ENCODE peak calls at places on chromosome 4, in five cellular contexts. One of them, this sample, is unnamed.

GRCh38 chr4:2961411-2962098 is 1.7 kb downstream of the NOP14 start:
- DNase-seq in transverse colon: no peak
- DNase-seq in left lung: no peak
- DNase-seq in AG04450: no peak
- DNase-seq in tibial artery: no peak
- DNase-seq in this sample: no peak

GRCh38 chr4:85210353-85210752 is 243.9 kb upstream of the WDFY3 start:
- DNase-seq in transverse colon: no peak
- DNase-seq in left lung: no peak
- DNase-seq in AG04450: no peak
- DNase-seq in tibial artery: no peak
- DNase-seq in this sample: no peak

GRCh38 chr4:82704156-82704555 is 94.4 kb downstream of the SCD5 start:
- DNase-seq in transverse colon: no peak
- DNase-seq in left lung: no peak
- DNase-seq in AG04450: no peak
- DNase-seq in tibial artery: no peak
- DNase-seq in this sample: no peak

GRCh38 chr4:80183196-80184052 is 13.9 kb upstream of the PRDM8 start:
- DNase-seq in transverse colon: peak
- DNase-seq in left lung: no peak
- DNase-seq in AG04450: no peak
- DNase-seq in tibial artery: no peak
- DNase-seq in this sample: no peak

GRCh38 chr4:80790152-80790551 is 240.4 kb upstream of the BMP3 start:
- DNase-seq in transverse colon: no peak
- DNase-seq in left lung: no peak
- DNase-seq in AG04450: no peak
- DNase-seq in tibial artery: no peak
- DNase-seq in this sample: no peak

GRCh38 chr4:55378617-55379467 is 16.9 kb upstream of the TMEM165 start:
- DNase-seq in transverse colon: peak
- DNase-seq in left lung: no peak
- DNase-seq in AG04450: no peak
- DNase-seq in tibial artery: no peak
- DNase-seq in this sample: no peak

GRCh38 chr4:155094421-155094820 is 114.0 kb upstream of the NPY2R start:
- DNase-seq in transverse colon: no peak
- DNase-seq in left lung: no peak
- DNase-seq in AG04450: no peak
- DNase-seq in tibial artery: no peak
- DNase-seq in this sample: no peak

GRCh38 chr4:177051473-177052060 is 258.1 kb upstream of the NEIL3 start:
- DNase-seq in transverse colon: peak
- DNase-seq in left lung: no peak
- DNase-seq in AG04450: no peak
- DNase-seq in tibial artery: no peak
- DNase-seq in this sample: no peak

GRCh38 chr4:165828928-165829327 is 44.1 kb upstream of the TLL1 start:
- DNase-seq in transverse colon: no peak
- DNase-seq in left lung: no peak
- DNase-seq in AG04450: no peak
- DNase-seq in tibial artery: no peak
- DNase-seq in this sample: no peak

GRCh38 chr4:47510506-47511143 is 25.6 kb downstream of the ATP10D start:
- DNase-seq in transverse colon: no peak
- DNase-seq in left lung: no peak
- DNase-seq in AG04450: no peak
- DNase-seq in tibial artery: no peak
- DNase-seq in this sample: no peak

GRCh38 chr4:186265683-186266648 is at the start of gene F11:
- DNase-seq in transverse colon: no peak
- DNase-seq in left lung: no peak
- DNase-seq in AG04450: no peak
- DNase-seq in tibial artery: no peak
- DNase-seq in this sample: no peak

GRCh38 chr4:15809058-15809457 is 30.9 kb downstream of the CD38 start:
- DNase-seq in transverse colon: no peak
- DNase-seq in left lung: no peak
- DNase-seq in AG04450: no peak
- DNase-seq in tibial artery: no peak
- DNase-seq in this sample: no peak

GRCh38 chr4:2417196-2417764 is 1.2 kb downstream of the ZFYVE28 start:
- DNase-seq in transverse colon: no peak
- DNase-seq in left lung: peak
- DNase-seq in AG04450: no peak
- DNase-seq in tibial artery: no peak
- DNase-seq in this sample: peak

GRCh38 chr4:6802626-6803025 is 20.1 kb downstream of the KIAA0232 start:
- DNase-seq in transverse colon: no peak
- DNase-seq in left lung: no peak
- DNase-seq in AG04450: no peak
- DNase-seq in tibial artery: no peak
- DNase-seq in this sample: no peak

GRCh38 chr4:138259801-138260200 is 17.7 kb upstream of the SLC7A11 start:
- DNase-seq in transverse colon: no peak
- DNase-seq in left lung: no peak
- DNase-seq in AG04450: no peak
- DNase-seq in tibial artery: no peak
- DNase-seq in this sample: no peak

GRCh38 chr4:186161138-186161537 is 30.2 kb upstream of the CYP4V2 start:
- DNase-seq in transverse colon: peak
- DNase-seq in left lung: no peak
- DNase-seq in AG04450: no peak
- DNase-seq in tibial artery: no peak
- DNase-seq in this sample: no peak

GRCh38 chr4:165190591-165191212 is 16.7 kb upstream of the KLHL2 start:
- DNase-seq in transverse colon: no peak
- DNase-seq in left lung: no peak
- DNase-seq in AG04450: no peak
- DNase-seq in tibial artery: no peak
- DNase-seq in this sample: no peak

GRCh38 chr4:113050361-113050760 is 908 bp downstream of the ANK2 start:
- DNase-seq in transverse colon: no peak
- DNase-seq in left lung: no peak
- DNase-seq in AG04450: no peak
- DNase-seq in tibial artery: no peak
- DNase-seq in this sample: no peak

GRCh38 chr4:41874398-41874797 is 60.8 kb upstream of the TMEM33 start:
- DNase-seq in transverse colon: no peak
- DNase-seq in left lung: peak
- DNase-seq in AG04450: no peak
- DNase-seq in tibial artery: no peak
- DNase-seq in this sample: no peak

GRCh38 chr4:123495530-123495929 is 98.9 kb downstream of the SPRY1 start:
- DNase-seq in transverse colon: no peak
- DNase-seq in left lung: no peak
- DNase-seq in AG04450: no peak
- DNase-seq in tibial artery: no peak
- DNase-seq in this sample: no peak

GRCh38 chr4:80189956-80190671 is 7.2 kb upstream of the PRDM8 start:
- DNase-seq in transverse colon: no peak
- DNase-seq in left lung: peak
- DNase-seq in AG04450: no peak
- DNase-seq in tibial artery: no peak
- DNase-seq in this sample: no peak

GRCh38 chr4:8281519-8282133 is 12.1 kb downstream of the HTRA3 start:
- DNase-seq in transverse colon: peak
- DNase-seq in left lung: peak
- DNase-seq in AG04450: peak
- DNase-seq in tibial artery: peak
- DNase-seq in this sample: no peak

GRCh38 chr4:128220286-128221235 is 67.1 kb downstream of the PGRMC2 start:
- DNase-seq in transverse colon: no peak
- DNase-seq in left lung: no peak
- DNase-seq in AG04450: peak
- DNase-seq in tibial artery: no peak
- DNase-seq in this sample: no peak

GRCh38 chr4:13700196-13701140 is 72.9 kb upstream of the BOD1L1 start:
- DNase-seq in transverse colon: no peak
- DNase-seq in left lung: no peak
- DNase-seq in AG04450: peak
- DNase-seq in tibial artery: no peak
- DNase-seq in this sample: no peak

GRCh38 chr4:86741841-86742240 is 107.3 kb downstream of the SLC10A6 start:
- DNase-seq in transverse colon: no peak
- DNase-seq in left lung: no peak
- DNase-seq in AG04450: no peak
- DNase-seq in tibial artery: no peak
- DNase-seq in this sample: no peak

GRCh38 chr4:138510053-138510452 is 267.9 kb upstream of the SLC7A11 start:
- DNase-seq in transverse colon: no peak
- DNase-seq in left lung: no peak
- DNase-seq in AG04450: no peak
- DNase-seq in tibial artery: no peak
- DNase-seq in this sample: no peak

GRCh38 chr4:77395481-77395880 is 210.1 kb upstream of the CXCL13 start:
- DNase-seq in transverse colon: no peak
- DNase-seq in left lung: no peak
- DNase-seq in AG04450: no peak
- DNase-seq in tibial artery: no peak
- DNase-seq in this sample: no peak

GRCh38 chr4:183721207-183722081 is 62.4 kb downstream of the TRAPPC11 start:
- DNase-seq in transverse colon: peak
- DNase-seq in left lung: peak
- DNase-seq in AG04450: no peak
- DNase-seq in tibial artery: no peak
- DNase-seq in this sample: no peak
- TF ChIP-seq CTCF in transverse colon: peak
- TF ChIP-seq CTCF in left lung: peak
- TF ChIP-seq CTCF in AG04450: peak
- TF ChIP-seq CTCF in tibial artery: no peak
- TF ChIP-seq CTCF in this sample: no peak

GRCh38 chr4:98672583-98673281 is 14.3 kb upstream of the TSPAN5 start:
- DNase-seq in transverse colon: no peak
- DNase-seq in left lung: no peak
- DNase-seq in AG04450: no peak
- DNase-seq in tibial artery: no peak
- DNase-seq in this sample: no peak
- TF ChIP-seq CTCF in transverse colon: no peak
- TF ChIP-seq CTCF in left lung: no peak
- TF ChIP-seq CTCF in AG04450: peak
- TF ChIP-seq CTCF in tibial artery: no peak
- TF ChIP-seq CTCF in this sample: no peak

GRCh38 chr4:173585876-173586572 is 56.0 kb upstream of the HAND2 start:
- DNase-seq in transverse colon: no peak
- DNase-seq in left lung: no peak
- DNase-seq in AG04450: no peak
- DNase-seq in tibial artery: no peak
- DNase-seq in this sample: no peak

GRCh38 chr4:173590697-173591096 is 60.7 kb upstream of the HAND2 start:
- DNase-seq in transverse colon: no peak
- DNase-seq in left lung: no peak
- DNase-seq in AG04450: no peak
- DNase-seq in tibial artery: peak
- DNase-seq in this sample: no peak

GRCh38 chr4:173591760-173592159 is 61.7 kb upstream of the HAND2 start:
- DNase-seq in transverse colon: no peak
- DNase-seq in left lung: no peak
- DNase-seq in AG04450: no peak
- DNase-seq in tibial artery: no peak
- DNase-seq in this sample: no peak
- TF ChIP-seq CTCF in transverse colon: no peak
- TF ChIP-seq CTCF in left lung: no peak
- TF ChIP-seq CTCF in AG04450: no peak
- TF ChIP-seq CTCF in tibial artery: no peak
- TF ChIP-seq CTCF in this sample: no peak

GRCh38 chr4:4379540-4380087 is 7.3 kb upstream of the NSG1 start:
- DNase-seq in transverse colon: no peak
- DNase-seq in left lung: no peak
- DNase-seq in AG04450: no peak
- DNase-seq in tibial artery: no peak
- DNase-seq in this sample: no peak
- TF ChIP-seq CTCF in transverse colon: no peak
- TF ChIP-seq CTCF in left lung: no peak
- TF ChIP-seq CTCF in AG04450: no peak
- TF ChIP-seq CTCF in tibial artery: no peak
- TF ChIP-seq CTCF in this sample: no peak

GRCh38 chr4:89586864-89587263 is 250.1 kb downstream of the SNCA start:
- DNase-seq in transverse colon: no peak
- DNase-seq in left lung: no peak
- DNase-seq in AG04450: no peak
- DNase-seq in tibial artery: no peak
- DNase-seq in this sample: no peak
- TF ChIP-seq CTCF in transverse colon: no peak
- TF ChIP-seq CTCF in left lung: peak
- TF ChIP-seq CTCF in AG04450: peak
- TF ChIP-seq CTCF in tibial artery: no peak
- TF ChIP-seq CTCF in this sample: no peak

DNA sequence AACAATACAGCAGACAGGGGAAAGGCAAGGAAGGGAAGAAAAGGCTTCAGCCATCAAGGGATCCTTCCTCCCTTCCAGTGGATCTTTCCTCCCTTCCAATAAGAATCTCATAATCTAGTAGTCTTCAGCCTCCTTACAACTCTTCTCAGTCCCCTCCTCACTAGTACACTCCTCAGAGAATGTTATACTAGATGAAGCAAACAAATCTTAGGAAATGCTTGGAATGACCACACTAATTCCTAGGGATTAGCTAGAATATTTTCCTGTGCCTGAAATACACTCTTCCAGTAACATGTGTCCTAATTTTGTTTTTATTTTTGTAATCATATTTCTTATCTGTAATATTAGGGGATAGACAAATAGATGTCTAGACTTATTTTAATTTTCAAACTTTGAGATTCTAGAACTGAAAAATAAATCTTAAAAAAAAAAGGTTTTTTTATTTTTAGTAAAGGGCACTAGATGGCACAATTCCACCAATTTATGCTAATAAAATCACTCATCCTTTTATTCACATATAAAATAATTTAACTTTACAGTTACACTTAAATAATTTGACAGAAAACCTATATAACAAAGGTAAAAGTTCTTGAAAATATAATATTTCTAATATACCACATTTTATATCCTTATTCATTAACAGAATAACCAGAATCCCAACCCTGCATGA is 7.0 kb upstream of the STPG2 start:
- DNase-seq in transverse colon: no peak
- DNase-seq in left lung: no peak
- DNase-seq in AG04450: no peak
- DNase-seq in tibial artery: no peak
- DNase-seq in this sample: no peak
- TF ChIP-seq CTCF in transverse colon: no peak
- TF ChIP-seq CTCF in left lung: no peak
- TF ChIP-seq CTCF in AG04450: peak
- TF ChIP-seq CTCF in tibial artery: no peak
- TF ChIP-seq CTCF in this sample: no peak

DNA sequence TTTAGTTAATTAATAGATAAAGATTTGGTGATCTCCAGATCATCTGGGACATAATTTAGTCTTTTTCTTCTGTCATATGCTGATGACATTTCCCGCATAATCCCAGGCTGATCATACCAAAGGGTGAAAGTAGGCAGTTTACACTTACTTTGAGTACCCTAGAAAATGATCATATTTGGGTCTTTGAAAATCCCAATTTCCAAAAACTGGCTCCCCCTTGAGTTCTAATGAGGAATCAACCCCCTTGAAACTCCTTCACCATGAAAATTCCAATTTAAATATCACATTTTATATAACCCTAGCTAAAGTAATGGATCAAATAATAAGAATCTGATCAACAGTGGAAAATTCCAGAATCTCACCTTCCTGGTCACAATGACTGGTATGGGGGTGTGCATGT is 223.4 kb downstream of the NAF1 start:
- DNase-seq in transverse colon: no peak
- DNase-seq in left lung: no peak
- DNase-seq in AG04450: no peak
- DNase-seq in tibial artery: no peak
- DNase-seq in this sample: no peak
- TF ChIP-seq CTCF in transverse colon: no peak
- TF ChIP-seq CTCF in left lung: no peak
- TF ChIP-seq CTCF in AG04450: no peak
- TF ChIP-seq CTCF in tibial artery: no peak
- TF ChIP-seq CTCF in this sample: no peak